ENCODE peak calls at places on chromosomes 4 and X, in eight cellular contexts. One of them, this sample, is unnamed.

GRCh38 chr4:77220841-77221613 is 64.0 kb downstream of the CCNG2 start:
- DNase-seq in fibroblast of mammary gland: peak
- DNase-seq in iPS-NIHi11: no peak
- DNase-seq in GM20000: no peak
- DNase-seq in islet precursor cell: no peak
- DNase-seq in astrocyte: peak
- DNase-seq in Caki2: no peak
- DNase-seq in HTR-8/SVneo: no peak
- DNase-seq in this sample: peak

GRCh38 chr4:1078490-1078889 is 34.9 kb downstream of the RNF212 start:
- DNase-seq in fibroblast of mammary gland: no peak
- DNase-seq in iPS-NIHi11: no peak
- DNase-seq in GM20000: no peak
- DNase-seq in islet precursor cell: no peak
- DNase-seq in astrocyte: no peak
- DNase-seq in Caki2: no peak
- DNase-seq in HTR-8/SVneo: no peak
- DNase-seq in this sample: no peak

GRCh38 chr4:56226579-56226978 is 160.7 kb downstream of the AASDH start:
- DNase-seq in fibroblast of mammary gland: no peak
- DNase-seq in iPS-NIHi11: peak
- DNase-seq in GM20000: no peak
- DNase-seq in islet precursor cell: no peak
- DNase-seq in astrocyte: no peak
- DNase-seq in Caki2: no peak
- DNase-seq in HTR-8/SVneo: no peak
- DNase-seq in this sample: no peak

GRCh38 chr4:22607382-22607781 is 85.4 kb upstream of the GBA3 start:
- DNase-seq in fibroblast of mammary gland: peak
- DNase-seq in iPS-NIHi11: peak
- DNase-seq in GM20000: peak
- DNase-seq in islet precursor cell: peak
- DNase-seq in astrocyte: peak
- DNase-seq in Caki2: peak
- DNase-seq in HTR-8/SVneo: peak
- DNase-seq in this sample: peak

GRCh38 chr4:139099366-139099982 is 77.5 kb downstream of the ELF2 start:
- DNase-seq in fibroblast of mammary gland: peak
- DNase-seq in iPS-NIHi11: peak
- DNase-seq in GM20000: peak
- DNase-seq in islet precursor cell: peak
- DNase-seq in astrocyte: peak
- DNase-seq in Caki2: peak
- DNase-seq in HTR-8/SVneo: peak
- DNase-seq in this sample: peak

GRCh38 chr4:151930372-151930771 is 169.6 kb upstream of the GATB start:
- DNase-seq in fibroblast of mammary gland: no peak
- DNase-seq in iPS-NIHi11: no peak
- DNase-seq in GM20000: no peak
- DNase-seq in islet precursor cell: no peak
- DNase-seq in astrocyte: no peak
- DNase-seq in Caki2: no peak
- DNase-seq in HTR-8/SVneo: no peak
- DNase-seq in this sample: no peak

GRCh38 chrX:47208108-47208507 is 10.4 kb upstream of the CDK16 start:
- DNase-seq in fibroblast of mammary gland: no peak
- DNase-seq in iPS-NIHi11: no peak
- DNase-seq in GM20000: no peak
- DNase-seq in islet precursor cell: no peak
- DNase-seq in astrocyte: no peak
- DNase-seq in Caki2: no peak
- DNase-seq in HTR-8/SVneo: no peak
- DNase-seq in this sample: no peak

GRCh38 chr4:136337216-136337615 is 1195.1 kb downstream of the PCDH18 start:
- DNase-seq in fibroblast of mammary gland: no peak
- DNase-seq in iPS-NIHi11: no peak
- DNase-seq in GM20000: no peak
- DNase-seq in islet precursor cell: peak
- DNase-seq in astrocyte: no peak
- DNase-seq in Caki2: peak
- DNase-seq in HTR-8/SVneo: no peak
- DNase-seq in this sample: no peak

GRCh38 chrX:44872319-44872816 is 620 bp upstream of the KDM6A start:
- DNase-seq in fibroblast of mammary gland: peak
- DNase-seq in iPS-NIHi11: peak
- DNase-seq in GM20000: peak
- DNase-seq in islet precursor cell: no peak
- DNase-seq in astrocyte: no peak
- DNase-seq in Caki2: peak
- DNase-seq in HTR-8/SVneo: no peak
- DNase-seq in this sample: no peak

GRCh38 chr4:3389879-3390840 is 51.6 kb upstream of the HGFAC start:
- DNase-seq in fibroblast of mammary gland: no peak
- DNase-seq in iPS-NIHi11: peak
- DNase-seq in GM20000: no peak
- DNase-seq in islet precursor cell: peak
- DNase-seq in astrocyte: no peak
- DNase-seq in Caki2: no peak
- DNase-seq in HTR-8/SVneo: no peak
- DNase-seq in this sample: no peak

This sample was measured in fibroblast of lung.